ENCODE peak calls at places on chromosomes 16 and 17, in five cellular contexts. O is mesenchymal stem cell, H is A549, K is tibial nerve, U is body of pancreas. S is an unnamed sample.

GRCh38 chr17:76147211-76148014 is 6.4 kb upstream of the FOXJ1 start:
- DNase-seq in O (peak; percentile 38), H (no peak), K (no peak), U (no peak), S (no peak)

GRCh38 chr16:83508295-83508694 is 299.5 kb upstream of the HSBP1 start:
- DNase-seq in O (no peak), H (no peak), K (no peak), U (no peak), S (no peak)

GRCh38 chr17:66542967-66543525 is 240.6 kb downstream of the PRKCA start:
- DNase-seq in O (peak; percentile 72), H (no peak), K (no peak), U (no peak), S (no peak)

GRCh38 chr17:83186751-83187421 is 107.5 kb downstream of the METRNL start:
- DNase-seq in O (no peak), H (no peak), K (peak; percentile 5), U (peak; percentile 1), S (no peak)

GRCh38 chr17:32881054-32881453 is 4.1 kb upstream of the MYO1D start:
- DNase-seq in O (no peak), H (no peak), K (no peak), U (no peak), S (no peak)

GRCh38 chr17:48909796-48910195 is 1.6 kb downstream of the UBE2Z start:
- DNase-seq in O (peak; percentile 35), H (no peak), K (no peak), U (no peak), S (no peak)

GRCh38 chr17:50307654-50308053 is 33.4 kb downstream of the TMEM92 start:
- DNase-seq in O (no peak), H (no peak), K (no peak), U (no peak), S (no peak)

GRCh38 chr16:89115216-89115949 is 21.7 kb downstream of the ACSF3 start:
- DNase-seq in O (no peak), H (no peak), K (peak; percentile 64), U (no peak), S (peak; percentile 87)

GRCh38 chr17:42571435-42572225 is 4.7 kb downstream of the MLX start:
- DNase-seq in O (no peak), H (no peak), K (no peak), U (peak; percentile 59), S (no peak)

GRCh38 chr17:35117984-35118383 is 1.7 kb downstream of the RAD51D start:
- DNase-seq in O (peak; percentile 31), H (peak; percentile 65), K (no peak), U (no peak), S (no peak)

GRCh38 chr16:53098526-53099317 is 43.9 kb downstream of the CHD9 start:
- DNase-seq in O (peak; percentile 96), H (peak; percentile 76), K (peak; percentile 68), U (peak; percentile 55), S (peak; percentile 6)

GRCh38 chr16:88380099-88380498 is 2.7 kb upstream of the ZNF469 start:
- DNase-seq in O (no peak), H (no peak), K (no peak), U (no peak), S (no peak)

GRCh38 chr17:79628861-79629547 is 18.2 kb upstream of the RBFOX3 start:
- DNase-seq in O (no peak), H (no peak), K (no peak), U (no peak), S (no peak)

GRCh38 chr16:29820730-29821662 is 734 bp downstream of the MVP start:
- DNase-seq in O (peak; percentile 23), H (peak; percentile 59), K (no peak), U (peak; percentile 66), S (no peak)

GRCh38 chr16:75459691-75460090 is 4.8 kb downstream of the TMEM170A start:
- DNase-seq in O (no peak), H (no peak), K (no peak), U (no peak), S (no peak)

DNA sequence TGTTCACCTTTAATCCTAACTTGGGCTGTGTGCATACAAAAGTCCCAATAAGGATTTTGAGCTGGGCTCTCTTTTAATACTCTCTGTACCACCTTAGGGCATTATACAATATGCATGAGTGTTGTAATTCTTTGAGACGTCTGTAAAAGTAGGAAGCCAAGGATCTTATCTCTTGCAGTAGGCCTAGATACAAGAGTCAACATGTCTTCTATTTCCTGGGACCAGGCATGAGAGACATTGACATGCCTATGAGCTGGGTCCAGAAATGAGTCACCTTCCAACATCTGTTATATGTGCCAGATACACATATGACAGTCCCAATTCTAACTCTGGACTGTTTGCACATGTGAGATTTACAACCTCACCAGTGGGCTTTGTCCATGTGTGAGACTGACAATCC is 1911.2 kb downstream of the TP53TG3F start:
- DNase-seq in O (no peak), H (no peak), K (no peak), U (no peak), S (no peak)
- H3K9me3 ChIP-seq in O (peaks cover 4% of the 10 kb centered on the region), H (no peaks in the 10 kb centered on the region), K (no peaks in the 10 kb centered on the region), U (no peaks in the 10 kb centered on the region), S (peaks cover under 1% of the 10 kb centered on the region)

DNA sequence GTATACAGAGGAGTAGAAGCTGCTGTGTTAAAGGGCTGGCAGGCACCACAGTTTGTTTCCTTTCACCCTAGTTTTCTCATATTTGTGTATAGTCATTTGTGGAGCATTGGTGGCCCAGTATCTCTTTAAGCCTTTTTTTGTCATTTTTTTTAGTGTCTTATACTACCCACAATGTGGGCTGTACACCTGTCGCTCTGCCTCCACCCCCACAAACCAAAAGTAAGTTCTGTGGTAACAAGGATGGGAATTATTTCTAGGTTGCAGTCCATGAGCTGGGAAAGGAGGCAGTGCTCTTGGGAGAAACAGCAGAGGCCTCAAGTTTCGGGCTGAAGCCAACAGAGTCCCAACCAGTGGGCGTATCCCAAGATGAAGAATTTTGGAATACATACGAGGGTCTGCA is 6.2 kb downstream of the ZNF75A start:
- DNase-seq in O (no peak), H (no peak), K (no peak), U (no peak), S (no peak)
- H3K9me3 ChIP-seq in O (peaks cover 99% of the 10 kb centered on the region), H (peaks cover 98% of the 10 kb centered on the region), K (peaks cover 86% of the 10 kb centered on the region), U (peaks cover 89% of the 10 kb centered on the region), S (peaks cover 41% of the 10 kb centered on the region)

DNA sequence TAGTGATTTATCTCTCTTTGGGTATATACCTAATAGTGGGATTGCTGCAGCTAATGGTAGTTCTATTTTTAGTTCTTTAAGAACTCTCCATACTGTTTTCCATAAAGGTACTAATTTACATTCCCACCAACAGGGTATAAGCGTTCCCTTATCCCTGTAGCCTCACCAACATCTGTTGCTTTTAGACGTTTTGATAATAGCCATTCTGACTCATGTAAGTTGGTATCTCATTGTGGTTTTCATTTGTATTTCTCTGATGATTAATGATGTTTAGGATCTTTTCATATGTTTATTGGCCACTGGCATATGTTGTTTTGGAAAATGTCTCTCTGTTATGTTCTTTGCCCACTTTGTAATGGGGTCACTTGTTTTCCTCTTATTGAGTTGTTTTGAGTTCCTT is 88.5 kb upstream of the ZNF267 start:
- DNase-seq in O (no peak), H (no peak), K (no peak), U (no peak), S (no peak)
- H3K9me3 ChIP-seq in O (peaks cover 77% of the 10 kb centered on the region), H (peaks cover 2% of the 10 kb centered on the region), K (peaks cover 47% of the 10 kb centered on the region), U (peaks cover 51% of the 10 kb centered on the region), S (peaks cover 13% of the 10 kb centered on the region)

GRCh38 chr17:61699694-61700093 is 108.7 kb upstream of the NACA2 start:
- DNase-seq in O (no peak), H (no peak), K (no peak), U (no peak), S (no peak)

GRCh38 chr17:61702450-61702849 is 111.4 kb upstream of the NACA2 start:
- DNase-seq in O (no peak), H (no peak), K (no peak), U (no peak), S (no peak)

GRCh38 chr17:61700252-61700651 is 109.2 kb upstream of the NACA2 start:
- DNase-seq in O (no peak), H (no peak), K (no peak), U (no peak), S (no peak)

GRCh38 chr17:61701978-61702377 is 111.0 kb upstream of the NACA2 start:
- DNase-seq in O (no peak), H (no peak), K (no peak), U (no peak), S (no peak)

GRCh38 chr17:61701334-61701733 is 110.3 kb upstream of the NACA2 start:
- DNase-seq in O (no peak), H (no peak), K (no peak), U (no peak), S (no peak)
- H3K9me3 ChIP-seq in O (peaks cover 51% of the 10 kb centered on the region), H (peaks cover 41% of the 10 kb centered on the region), K (peaks cover 32% of the 10 kb centered on the region), U (peaks cover 18% of the 10 kb centered on the region), S (peaks cover 6% of the 10 kb centered on the region)

GRCh38 chr17:62660629-62661118 is 33.2 kb downstream of the MRC2 start:
- DNase-seq in O (no peak), H (no peak), K (no peak), U (no peak), S (no peak)
- H3K9me3 ChIP-seq in O (peaks cover 9% of the 10 kb centered on the region), H (peaks cover 15% of the 10 kb centered on the region), K (no peaks in the 10 kb centered on the region), U (no peaks in the 10 kb centered on the region), S (no peaks in the 10 kb centered on the region)

GRCh38 chr17:15236281-15237105 is 28.6 kb downstream of the PMP22 start:
- DNase-seq in O (peak; percentile 66), H (no peak), K (no peak), U (no peak), S (no peak)
- H3K9me3 ChIP-seq in O (no peaks in the 10 kb centered on the region), H (no peaks in the 10 kb centered on the region), K (no peaks in the 10 kb centered on the region), U (no peaks in the 10 kb centered on the region), S (no peaks in the 10 kb centered on the region)

GRCh38 chr17:53996131-53996530 is 173.4 kb downstream of the KIF2B start:
- DNase-seq in O (no peak), H (no peak), K (no peak), U (no peak), S (no peak)
- H3K9me3 ChIP-seq in O (peaks cover 11% of the 10 kb centered on the region), H (peaks cover 4% of the 10 kb centered on the region), K (no peaks in the 10 kb centered on the region), U (no peaks in the 10 kb centered on the region), S (no peaks in the 10 kb centered on the region)

GRCh38 chr17:77451894-77452852 is 311.4 kb downstream of the SEC14L1 start:
- DNase-seq in O (peak; percentile 90), H (no peak), K (peak; percentile 59), U (peak; percentile 50), S (no peak)
- H3K9me3 ChIP-seq in O (no peaks in the 10 kb centered on the region), H (no peaks in the 10 kb centered on the region), K (no peaks in the 10 kb centered on the region), U (no peaks in the 10 kb centered on the region), S (no peaks in the 10 kb centered on the region)

GRCh38 chr17:6496116-6496481 is 51.8 kb downstream of the PIMREG start:
- DNase-seq in O (no peak), H (no peak), K (no peak), U (no peak), S (no peak)
- H3K9me3 ChIP-seq in O (no peaks in the 10 kb centered on the region), H (no peaks in the 10 kb centered on the region), K (no peaks in the 10 kb centered on the region), U (no peaks in the 10 kb centered on the region), S (no peaks in the 10 kb centered on the region)

DNA sequence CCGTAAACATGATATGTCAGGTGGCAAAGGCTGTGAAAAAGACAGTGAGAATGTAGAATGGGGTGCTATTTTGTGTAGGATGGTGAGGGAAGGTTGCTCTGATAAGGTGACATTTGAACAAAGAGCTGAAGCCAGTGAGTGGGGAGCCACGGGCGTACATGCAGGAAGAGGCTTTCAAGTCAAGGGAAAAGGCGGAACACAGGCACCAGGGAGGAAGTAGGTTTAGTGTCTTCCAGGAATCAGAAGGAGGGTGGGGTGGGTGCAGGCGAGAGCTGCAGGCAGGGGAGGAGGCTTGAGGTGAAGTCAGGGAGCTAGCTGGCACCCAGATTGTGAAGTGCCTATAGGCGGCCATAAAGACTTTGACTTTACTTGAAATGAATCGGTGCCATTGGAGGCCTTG is 14.1 kb downstream of the ZFP90 start:
- DNase-seq in O (no peak), H (no peak), K (no peak), U (no peak), S (no peak)
- H3K9me3 ChIP-seq in O (peaks cover 96% of the 10 kb centered on the region), H (peaks cover 94% of the 10 kb centered on the region), K (peaks cover 60% of the 10 kb centered on the region), U (peaks cover 47% of the 10 kb centered on the region), S (peaks cover 35% of the 10 kb centered on the region)